ENCODE peak calls at places on chromosomes 12 and 14, in five cellular contexts. Y, Z, U, M and S are unnamed samples.

GRCh38 chr12:46468159-46468558 is 95.6 kb upstream of the SLC38A2 start:
- DNase-seq in M (no peak), Z (no peak), Y (peak; percentile 36), U (no peak), S (no peak)

GRCh38 chr14:38078393-38078792 is 129.3 kb upstream of the SSTR1 start:
- DNase-seq in Z (peak; percentile 35), U (no peak), M (peak; percentile 3), Y (no peak), S (no peak)

GRCh38 chr12:56676851-56677601 is 11.1 kb downstream of the PTGES3 start:
- DNase-seq in Y (no peak), Z (no peak), U (no peak), M (no peak), S (no peak)

GRCh38 chr12:115752151-115752550 is 525.3 kb downstream of the MED13L start:
- DNase-seq in Z (no peak), M (no peak), Y (no peak), U (no peak), S (no peak)

GRCh38 chr12:1660304-1661187 is 30.3 kb upstream of the ADIPOR2 start:
- DNase-seq in Y (peak; percentile 81), M (peak; percentile 41), Z (peak; percentile 73), U (no peak), S (no peak)

GRCh38 chr14:58275527-58276190 is 22.7 kb upstream of the ARID4A start:
- DNase-seq in Z (no peak), M (no peak), U (no peak), Y (no peak), S (no peak)

GRCh38 chr12:12718382-12718761 is 1.2 kb downstream of the CDKN1B start:
- DNase-seq in M (peak; percentile 20), Z (peak; percentile 12), U (no peak), Y (no peak), S (no peak)

GRCh38 chr14:73325063-73325462 is 87.8 kb downstream of the PAPLN start:
- DNase-seq in Z (no peak), Y (no peak), M (no peak), U (no peak), S (no peak)

GRCh38 chr12:127310548-127310947 is 956.4 kb upstream of the TMEM132C start:
- DNase-seq in Z (no peak), Y (no peak), U (no peak), M (no peak), S (no peak)

GRCh38 chr14:54688229-54688628 is 121.3 kb downstream of the SAMD4A start:
- DNase-seq in M (no peak), Z (no peak), Y (no peak), U (no peak), S (no peak)